ENCODE peak calls at places on chromosomes 3 and 15, in seven cellular contexts. One of them, this sample, is unnamed.

GRCh38 chr3:150763841-150764483 is 993 bp upstream of the SIAH2 start:
- DNase-seq in H9: peak; percentile 57
- DNase-seq in neuronal stem cell: peak; percentile 32
- DNase-seq in mesendoderm: peak; percentile 75
- DNase-seq in H1: no peak
- DNase-seq in trophoblast cell: peak; percentile 50
- DNase-seq in mesenchymal stem cell: peak; percentile 74
- DNase-seq in this sample: peak; percentile 54

GRCh38 chr3:73007992-73008712 is 11.5 kb downstream of the PPP4R2 start:
- DNase-seq in H9: no peak
- DNase-seq in neuronal stem cell: no peak
- DNase-seq in mesendoderm: no peak
- DNase-seq in H1: no peak
- DNase-seq in trophoblast cell: no peak
- DNase-seq in mesenchymal stem cell: no peak
- DNase-seq in this sample: no peak

GRCh38 chr3:108528459-108529231 is 18.2 kb upstream of the MYH15 start:
- DNase-seq in H9: no peak
- DNase-seq in neuronal stem cell: no peak
- DNase-seq in mesendoderm: no peak
- DNase-seq in H1: no peak
- DNase-seq in trophoblast cell: no peak
- DNase-seq in mesenchymal stem cell: peak; percentile 24
- DNase-seq in this sample: no peak

GRCh38 chr15:82113116-82113715 is 67.4 kb upstream of the MEX3B start:
- DNase-seq in H9: no peak
- DNase-seq in neuronal stem cell: no peak
- DNase-seq in mesendoderm: no peak
- DNase-seq in H1: no peak
- DNase-seq in trophoblast cell: no peak
- DNase-seq in mesenchymal stem cell: no peak
- DNase-seq in this sample: no peak

GRCh38 chr3:189076459-189076858 is 95.3 kb upstream of the TPRG1 start:
- DNase-seq in H9: no peak
- DNase-seq in neuronal stem cell: no peak
- DNase-seq in mesendoderm: no peak
- DNase-seq in H1: no peak
- DNase-seq in trophoblast cell: no peak
- DNase-seq in mesenchymal stem cell: no peak
- DNase-seq in this sample: no peak

GRCh38 chr15:33980159-33980558 is 11.9 kb downstream of the CHRM5 start:
- DNase-seq in H9: no peak
- DNase-seq in neuronal stem cell: no peak
- DNase-seq in mesendoderm: no peak
- DNase-seq in H1: no peak
- DNase-seq in trophoblast cell: no peak
- DNase-seq in mesenchymal stem cell: no peak
- DNase-seq in this sample: no peak

GRCh38 chr15:58056015-58056414 is 9.5 kb downstream of the ALDH1A2 start:
- DNase-seq in H9: no peak
- DNase-seq in neuronal stem cell: no peak
- DNase-seq in mesendoderm: no peak
- DNase-seq in H1: no peak
- DNase-seq in trophoblast cell: no peak
- DNase-seq in mesenchymal stem cell: no peak
- DNase-seq in this sample: no peak

GRCh38 chr3:190169877-190170276 is 49.2 kb upstream of the P3H2 start:
- DNase-seq in H9: no peak
- DNase-seq in neuronal stem cell: no peak
- DNase-seq in mesendoderm: no peak
- DNase-seq in H1: no peak
- DNase-seq in trophoblast cell: no peak
- DNase-seq in mesenchymal stem cell: no peak
- DNase-seq in this sample: no peak

GRCh38 chr15:67859331-67859946 is 19.6 kb upstream of the RNU6-1 start:
- DNase-seq in H9: no peak
- DNase-seq in neuronal stem cell: no peak
- DNase-seq in mesendoderm: no peak
- DNase-seq in H1: no peak
- DNase-seq in trophoblast cell: no peak
- DNase-seq in mesenchymal stem cell: no peak
- DNase-seq in this sample: no peak

GRCh38 chr15:33722005-33722672 is 246.2 kb upstream of the CHRM5 start:
- DNase-seq in H9: no peak
- DNase-seq in neuronal stem cell: no peak
- DNase-seq in mesendoderm: no peak
- DNase-seq in H1: no peak
- DNase-seq in trophoblast cell: no peak
- DNase-seq in mesenchymal stem cell: peak; percentile 70
- DNase-seq in this sample: peak; percentile 77

GRCh38 chr3:158731938-158732855 is at the start of gene RARRES1:
- DNase-seq in H9: peak; percentile 55
- DNase-seq in neuronal stem cell: peak; percentile 42
- DNase-seq in mesendoderm: peak; percentile 43
- DNase-seq in H1: no peak
- DNase-seq in trophoblast cell: no peak
- DNase-seq in mesenchymal stem cell: peak; percentile 75
- DNase-seq in this sample: peak; percentile 62

GRCh38 chr3:141812091-141812490 is 48.9 kb downstream of the GRK7 start:
- DNase-seq in H9: no peak
- DNase-seq in neuronal stem cell: no peak
- DNase-seq in mesendoderm: no peak
- DNase-seq in H1: no peak
- DNase-seq in trophoblast cell: no peak
- DNase-seq in mesenchymal stem cell: no peak
- DNase-seq in this sample: no peak

GRCh38 chr15:52503788-52504496 is 24.7 kb downstream of the MYO5A start:
- DNase-seq in H9: no peak
- DNase-seq in neuronal stem cell: no peak
- DNase-seq in mesendoderm: no peak
- DNase-seq in H1: no peak
- DNase-seq in trophoblast cell: no peak
- DNase-seq in mesenchymal stem cell: no peak
- DNase-seq in this sample: peak; percentile 86

GRCh38 chr15:74543583-74543982 is 2.6 kb downstream of the ARID3B start:
- DNase-seq in H9: no peak
- DNase-seq in neuronal stem cell: no peak
- DNase-seq in mesendoderm: no peak
- DNase-seq in H1: no peak
- DNase-seq in trophoblast cell: no peak
- DNase-seq in mesenchymal stem cell: no peak
- DNase-seq in this sample: no peak

GRCh38 chr3:147903037-147903436 is 493.9 kb downstream of the ZIC1 start:
- DNase-seq in H9: no peak
- DNase-seq in neuronal stem cell: peak; percentile 18
- DNase-seq in mesendoderm: peak; percentile 25
- DNase-seq in H1: no peak
- DNase-seq in trophoblast cell: no peak
- DNase-seq in mesenchymal stem cell: no peak
- DNase-seq in this sample: no peak

GRCh38 chr3:147396709-147397046 is 9.7 kb downstream of the ZIC4 start:
- DNase-seq in H9: no peak
- DNase-seq in neuronal stem cell: no peak
- DNase-seq in mesendoderm: no peak
- DNase-seq in H1: no peak
- DNase-seq in trophoblast cell: no peak
- DNase-seq in mesenchymal stem cell: no peak
- DNase-seq in this sample: no peak

GRCh38 chr15:97319316-97319715 is 641.2 kb upstream of the ARRDC4 start:
- DNase-seq in H9: no peak
- DNase-seq in neuronal stem cell: no peak
- DNase-seq in mesendoderm: no peak
- DNase-seq in H1: no peak
- DNase-seq in trophoblast cell: no peak
- DNase-seq in mesenchymal stem cell: no peak
- DNase-seq in this sample: no peak

GRCh38 chr3:105805402-105805801 is 63.4 kb downstream of the CBLB start:
- DNase-seq in H9: no peak
- DNase-seq in neuronal stem cell: no peak
- DNase-seq in mesendoderm: no peak
- DNase-seq in H1: no peak
- DNase-seq in trophoblast cell: no peak
- DNase-seq in mesenchymal stem cell: no peak
- DNase-seq in this sample: no peak

GRCh38 chr15:73330206-73331051 is 38.3 kb downstream of the HCN4 start:
- DNase-seq in H9: no peak
- DNase-seq in neuronal stem cell: no peak
- DNase-seq in mesendoderm: peak; percentile 33
- DNase-seq in H1: no peak
- DNase-seq in trophoblast cell: no peak
- DNase-seq in mesenchymal stem cell: no peak
- DNase-seq in this sample: no peak

GRCh38 chr3:52769786-52770445 is 824 bp downstream of the NEK4 start:
- DNase-seq in H9: no peak
- DNase-seq in neuronal stem cell: no peak
- DNase-seq in mesendoderm: peak; percentile 27
- DNase-seq in H1: no peak
- DNase-seq in trophoblast cell: no peak
- DNase-seq in mesenchymal stem cell: peak; percentile 14
- DNase-seq in this sample: no peak

GRCh38 chr3:114231616-114232015 is 5.8 kb downstream of the ZNF80 start:
- DNase-seq in H9: no peak
- DNase-seq in neuronal stem cell: no peak
- DNase-seq in mesendoderm: no peak
- DNase-seq in H1: no peak
- DNase-seq in trophoblast cell: no peak
- DNase-seq in mesenchymal stem cell: no peak
- DNase-seq in this sample: no peak

GRCh38 chr3:3615533-3615932 is 183.7 kb upstream of the LRRN1 start:
- DNase-seq in H9: no peak
- DNase-seq in neuronal stem cell: no peak
- DNase-seq in mesendoderm: no peak
- DNase-seq in H1: no peak
- DNase-seq in trophoblast cell: peak; percentile 14
- DNase-seq in mesenchymal stem cell: no peak
- DNase-seq in this sample: no peak

GRCh38 chr15:70447927-70448698 is 315.2 kb downstream of the UACA start:
- DNase-seq in H9: no peak
- DNase-seq in neuronal stem cell: no peak
- DNase-seq in mesendoderm: no peak
- DNase-seq in H1: no peak
- DNase-seq in trophoblast cell: no peak
- DNase-seq in mesenchymal stem cell: no peak
- DNase-seq in this sample: no peak

DNA sequence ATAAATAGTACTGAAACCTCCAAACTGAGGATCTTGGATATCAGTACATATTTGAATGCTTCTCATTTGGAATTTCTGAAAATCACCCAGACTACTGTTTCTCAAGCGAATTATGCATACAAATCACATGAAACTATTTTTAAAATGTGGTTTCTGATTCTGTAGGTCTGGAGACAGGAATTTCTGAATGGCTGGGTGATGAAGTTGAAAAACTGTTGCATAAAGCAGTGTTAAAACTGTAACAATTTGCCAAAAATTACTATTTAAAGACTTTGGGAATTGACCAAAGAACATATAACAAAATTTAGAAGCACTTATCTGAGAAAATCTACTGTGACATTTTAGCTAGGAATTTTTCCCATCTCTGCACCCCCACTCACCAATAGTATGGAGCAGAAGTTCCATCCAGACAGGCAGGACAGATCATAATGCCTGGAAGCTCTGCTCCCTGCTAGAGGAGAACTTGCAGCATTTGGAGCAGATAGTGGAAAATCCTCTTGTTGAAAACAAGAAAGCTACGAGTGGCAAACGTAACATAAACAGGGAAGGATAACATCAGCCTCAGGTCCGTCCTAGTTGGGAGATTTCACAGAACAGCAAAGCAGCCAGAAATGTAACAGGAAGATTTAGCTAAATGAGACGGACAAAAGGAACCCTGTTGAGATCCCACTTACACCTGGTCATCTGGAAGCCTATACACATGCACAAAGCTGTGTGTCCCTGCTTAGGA is 132.3 kb upstream of the MCTP2 start:
- DNase-seq in H9: no peak
- DNase-seq in neuronal stem cell: no peak
- DNase-seq in mesendoderm: no peak
- DNase-seq in H1: no peak
- DNase-seq in trophoblast cell: no peak
- DNase-seq in mesenchymal stem cell: peak; percentile 31
- DNase-seq in this sample: no peak
- H2BK120ac ChIP-seq in H9: no peak overlapping the region
- H2BK120ac ChIP-seq in neuronal stem cell: no peak overlapping the region
- H2BK120ac ChIP-seq in mesendoderm: no peak overlapping the region
- H2BK120ac ChIP-seq in H1: no peak overlapping the region
- H2BK120ac ChIP-seq in trophoblast cell: no peak overlapping the region
- H2BK120ac ChIP-seq in mesenchymal stem cell: no peak overlapping the region
- H2BK120ac ChIP-seq in this sample: no peak overlapping the region

GRCh38 chr15:62509395-62509973 is 344.4 kb upstream of the C2CD4B start:
- DNase-seq in H9: peak; percentile 45
- DNase-seq in neuronal stem cell: no peak
- DNase-seq in mesendoderm: peak; percentile 38
- DNase-seq in H1: no peak
- DNase-seq in trophoblast cell: no peak
- DNase-seq in mesenchymal stem cell: no peak
- DNase-seq in this sample: no peak
- H2BK120ac ChIP-seq in H9: no peak overlapping the region
- H2BK120ac ChIP-seq in neuronal stem cell: no peak overlapping the region
- H2BK120ac ChIP-seq in mesendoderm: no peak overlapping the region
- H2BK120ac ChIP-seq in H1: no peak overlapping the region
- H2BK120ac ChIP-seq in trophoblast cell: no peak overlapping the region
- H2BK120ac ChIP-seq in mesenchymal stem cell: no peak overlapping the region
- H2BK120ac ChIP-seq in this sample: peak overlapping the region; percentile 32

DNA sequence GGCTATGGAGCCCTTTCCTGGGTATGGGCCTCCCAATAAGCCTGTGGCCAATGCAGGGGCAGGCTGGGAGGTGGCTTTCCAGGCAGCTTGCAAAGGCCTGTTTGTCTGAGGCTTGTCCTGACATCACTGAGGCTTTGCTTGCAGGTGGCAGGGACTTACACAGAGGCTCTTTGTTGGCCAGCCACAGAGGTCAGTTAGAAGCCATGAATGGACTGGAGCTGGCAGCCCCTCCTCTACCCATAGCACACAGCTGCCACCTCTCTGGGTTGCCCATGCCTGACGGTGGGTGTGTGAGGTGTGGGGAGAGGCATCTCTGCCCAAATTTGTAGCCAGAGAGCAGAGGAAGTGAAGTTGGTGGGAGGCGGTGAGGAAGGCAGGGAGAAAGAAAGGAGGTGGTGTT is 17.1 kb downstream of the LIMD1 start:
- DNase-seq in H9: no peak
- DNase-seq in neuronal stem cell: peak; percentile 31
- DNase-seq in mesendoderm: no peak
- DNase-seq in H1: no peak
- DNase-seq in trophoblast cell: no peak
- DNase-seq in mesenchymal stem cell: no peak
- DNase-seq in this sample: no peak
- H2BK120ac ChIP-seq in H9: no peak overlapping the region
- H2BK120ac ChIP-seq in neuronal stem cell: no peak overlapping the region
- H2BK120ac ChIP-seq in mesendoderm: no peak overlapping the region
- H2BK120ac ChIP-seq in H1: no peak overlapping the region
- H2BK120ac ChIP-seq in trophoblast cell: no peak overlapping the region
- H2BK120ac ChIP-seq in mesenchymal stem cell: no peak overlapping the region
- H2BK120ac ChIP-seq in this sample: no peak overlapping the region

DNA sequence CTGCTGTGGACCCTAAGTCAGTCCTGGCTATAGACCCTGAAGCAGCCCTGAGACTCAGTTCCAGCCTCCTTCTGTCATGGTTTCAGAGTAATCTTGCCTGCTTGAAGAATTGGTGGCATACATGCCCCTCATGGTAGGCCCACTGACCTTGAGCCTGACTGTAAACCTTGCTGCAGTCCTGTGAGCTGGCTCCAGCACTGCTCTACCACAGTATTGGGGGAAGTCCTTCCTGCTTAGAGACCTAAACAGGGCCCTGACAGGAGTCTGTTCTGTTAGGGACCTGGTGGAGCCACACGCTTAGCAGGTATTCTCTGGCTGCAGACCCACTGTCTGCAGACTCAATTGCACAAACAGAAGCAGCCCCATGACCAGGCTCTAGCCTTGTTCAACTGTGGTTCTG is 47.1 kb downstream of the OXSM start:
- DNase-seq in H9: no peak
- DNase-seq in neuronal stem cell: no peak
- DNase-seq in mesendoderm: no peak
- DNase-seq in H1: no peak
- DNase-seq in trophoblast cell: no peak
- DNase-seq in mesenchymal stem cell: no peak
- DNase-seq in this sample: no peak
- H2BK120ac ChIP-seq in H9: no peak overlapping the region
- H2BK120ac ChIP-seq in neuronal stem cell: no peak overlapping the region
- H2BK120ac ChIP-seq in mesendoderm: no peak overlapping the region
- H2BK120ac ChIP-seq in H1: no peak overlapping the region
- H2BK120ac ChIP-seq in trophoblast cell: no peak overlapping the region
- H2BK120ac ChIP-seq in mesenchymal stem cell: no peak overlapping the region
- H2BK120ac ChIP-seq in this sample: no peak overlapping the region

This sample was measured in IMR-90.